ENCODE peak calls at places on chromosome 5, in seven cellular contexts. U is HTR-8/SVneo, X is cardiac muscle cell, G is substantia nigra, Z is A549, L is body of pancreas, N is OCI-LY7. J is an unnamed sample.

GRCh38 chr5:67303356-67303755 is 106.8 kb upstream of the CD180 start:
- DNase-seq in U (no peak), N (no peak), Z (no peak), G (no peak), X (no peak), L (no peak), J (peak)

GRCh38 chr5:83927140-83927733 is 206.6 kb upstream of the HAPLN1 start:
- DNase-seq in N (peak), G (peak), X (peak), U (peak), Z (peak), L (peak), J (peak)

GRCh38 chr5:16797949-16798348 is 138.1 kb downstream of the MYO10 start:
- DNase-seq in L (no peak), U (no peak), G (no peak), X (no peak), N (no peak), Z (no peak), J (no peak)

GRCh38 chr5:141326088-141326854 is 4.0 kb upstream of the PCDHGA1 start:
- DNase-seq in N (peak), L (peak), Z (no peak), G (peak), U (no peak), X (peak), J (peak)

GRCh38 chr5:179806250-179807045 is at the start of gene MGAT4B:
- DNase-seq in L (peak), Z (no peak), N (peak), X (peak), G (peak), U (peak), J (peak)

GRCh38 chr5:8321272-8321671 is 452.3 kb downstream of the MTRR start:
- DNase-seq in L (no peak), X (no peak), Z (no peak), N (no peak), G (no peak), U (no peak), J (no peak)

GRCh38 chr5:157523976-157524375 is 51.6 kb downstream of the ADAM19 start:
- DNase-seq in N (no peak), G (no peak), U (no peak), Z (no peak), L (no peak), X (no peak), J (no peak)

GRCh38 chr5:160366230-160366629 is 4.2 kb downstream of the C1QTNF2 start:
- DNase-seq in X (no peak), G (no peak), Z (no peak), N (no peak), U (no peak), L (no peak), J (no peak)

GRCh38 chr5:74040065-74040551 is 414.1 kb downstream of the ARHGEF28 start:
- DNase-seq in U (peak), X (no peak), G (no peak), Z (no peak), N (no peak), L (no peak), J (peak)

GRCh38 chr5:127564002-127564769 is 46.7 kb downstream of the PRRC1 start:
- DNase-seq in Z (peak), G (peak), U (peak), L (peak), X (peak), N (peak), J (peak)

GRCh38 chr5:95850391-95850894 is 27.9 kb upstream of the GLRX start:
- DNase-seq in N (no peak), X (no peak), Z (no peak), U (no peak), G (no peak), L (peak), J (no peak)

GRCh38 chr5:95941756-95942155 is 19.9 kb downstream of the ELL2 start:
- DNase-seq in X (no peak), L (no peak), G (no peak), N (no peak), Z (no peak), U (no peak), J (no peak)

GRCh38 chr5:79561525-79561893 is 47.6 kb upstream of the HOMER1 start:
- DNase-seq in Z (no peak), L (no peak), G (no peak), X (no peak), N (no peak), U (no peak), J (no peak)

GRCh38 chr5:135113323-135113722 is 79.3 kb upstream of the PITX1 start:
- DNase-seq in L (no peak), X (no peak), Z (no peak), U (no peak), N (no peak), G (no peak), J (no peak)

GRCh38 chr5:178462846-178463245 is 127.3 kb downstream of the COL23A1 start:
- DNase-seq in L (no peak), N (no peak), X (no peak), Z (no peak), U (no peak), G (no peak), J (no peak)

GRCh38 chr5:9468070-9468388 is 77.8 kb downstream of the SEMA5A start:
- DNase-seq in G (no peak), L (no peak), N (no peak), U (peak), Z (no peak), X (no peak), J (no peak)

GRCh38 chr5:83474170-83474796 is 2.7 kb downstream of the VCAN start:
- DNase-seq in Z (peak), X (peak), G (peak), L (peak), N (no peak), U (peak), J (peak)

GRCh38 chr5:64295100-64295499 is 129.5 kb downstream of the RNF180 start:
- DNase-seq in L (peak), G (no peak), N (no peak), X (no peak), U (no peak), Z (no peak), J (no peak)

J was measured in BE2C.